ENCODE peak calls at places on chromosomes 2 and 18, in six cellular contexts. F is Panc1, T is aorta, R is heart left ventricle, K is NT2/D1, J is stomach. G is an unnamed sample.

GRCh38 chr2:236894791-236895190 is 190.9 kb upstream of the COPS8 start:
- DNase-seq in R (no peak), J (no peak), F (no peak), T (no peak), K (no peak), G (no peak)

GRCh38 chr2:189783451-189783926 is 650 bp downstream of the ORMDL1 start:
- DNase-seq in J (no peak), F (no peak), K (no peak), T (no peak), R (no peak), G (no peak)

GRCh38 chr2:111975053-111975552 is 76.7 kb downstream of the MERTK start:
- DNase-seq in K (no peak), T (peak; percentile 69), J (peak; percentile 61), R (no peak), F (peak; percentile 99), G (no peak)

GRCh38 chr2:58266211-58266610 is 25.1 kb upstream of the FANCL start:
- DNase-seq in K (no peak), F (no peak), T (no peak), R (no peak), J (no peak), G (no peak)

GRCh38 chr18:23259701-23260661 is 124.7 kb downstream of the CABLES1 start:
- DNase-seq in F (no peak), J (peak; percentile 89), R (peak; percentile 81), K (no peak), T (peak; percentile 93), G (peak; percentile 68)

GRCh38 chr2:9244985-9245544 is 38.5 kb downstream of the ASAP2 start:
- DNase-seq in T (peak; percentile 43), R (no peak), J (no peak), F (no peak), K (no peak), G (no peak)

GRCh38 chr2:107088156-107088555 is 202.2 kb upstream of the ST6GAL2 start:
- DNase-seq in J (no peak), F (no peak), T (no peak), R (no peak), K (no peak), G (no peak)

GRCh38 chr2:84285056-84285747 is 173.9 kb downstream of the SUCLG1 start:
- DNase-seq in F (no peak), R (no peak), T (no peak), K (no peak), J (no peak), G (no peak)

GRCh38 chr18:9734189-9734588 is 26.1 kb downstream of the RAB31 start:
- DNase-seq in T (no peak), F (no peak), J (no peak), R (no peak), K (no peak), G (peak; percentile 45)

GRCh38 chr2:37523861-37524362 is 147.5 kb downstream of the CDC42EP3 start:
- DNase-seq in J (no peak), T (peak; percentile 46), R (peak; percentile 56), F (no peak), K (no peak), G (peak; percentile 21)

GRCh38 chr18:78867131-78867530 is 112.5 kb upstream of the SALL3 start:
- DNase-seq in F (no peak), T (no peak), J (no peak), R (no peak), K (no peak), G (no peak)

GRCh38 chr2:165634855-165635254 is 159.2 kb downstream of the GALNT3 start:
- DNase-seq in R (peak; percentile 48), K (peak; percentile 61), F (no peak), J (peak; percentile 45), T (peak; percentile 44), G (peak; percentile 23)

GRCh38 chr2:54610700-54611099 is 112.8 kb upstream of the EML6 start:
- DNase-seq in J (no peak), R (no peak), K (no peak), T (no peak), F (no peak), G (no peak)

GRCh38 chr2:8737571-8738175 is 55.8 kb downstream of the ID2 start:
- DNase-seq in J (no peak), K (no peak), F (no peak), T (no peak), R (no peak), G (no peak)

GRCh38 chr2:170711774-170712652 is 3.1 kb upstream of the SP5 start:
- DNase-seq in F (no peak), K (no peak), T (no peak), J (peak; percentile 67), R (no peak), G (no peak)

GRCh38 chr2:219076253-219076652 is 15.5 kb upstream of the IHH start:
- DNase-seq in K (no peak), T (no peak), R (no peak), J (no peak), F (no peak), G (no peak)

GRCh38 chr2:8462899-8463648 is 218.8 kb upstream of the ID2 start:
- DNase-seq in R (no peak), J (peak; percentile 9), K (no peak), T (no peak), F (no peak), G (no peak)

GRCh38 chr2:102033028-102033749 is 41.4 kb downstream of the IL1R2 start:
- DNase-seq in K (no peak), T (peak; percentile 91), F (no peak), J (peak; percentile 81), R (peak; percentile 64), G (peak; percentile 51)

GRCh38 chr2:230137902-230138539 is 69.3 kb upstream of the SLC16A14 start:
- DNase-seq in J (no peak), R (no peak), K (no peak), F (peak; percentile 77), T (no peak), G (no peak)

GRCh38 chr2:130853391-130853790 is 16.7 kb downstream of the ARHGEF4 start:
- DNase-seq in T (no peak), R (no peak), K (no peak), F (no peak), J (no peak), G (no peak)

GRCh38 chr2:23487735-23488492 is 102.9 kb downstream of the KLHL29 start:
- DNase-seq in R (no peak), F (no peak), K (no peak), J (no peak), T (peak; percentile 40), G (no peak)

GRCh38 chr18:12491611-12492435 is 84.1 kb downstream of the PRELID3A start:
- DNase-seq in R (no peak), F (no peak), J (no peak), K (no peak), T (no peak), G (no peak)
- H3K27me3 ChIP-seq in R (no peaks in the 10 kb centered on the region), F (no peaks in the 10 kb centered on the region), J (no peaks in the 10 kb centered on the region), K (no peaks in the 10 kb centered on the region), T (no peaks in the 10 kb centered on the region), G (no peaks in the 10 kb centered on the region)

GRCh38 chr2:238240761-238241711 is 1.2 kb upstream of the HES6 start:
- DNase-seq in J (peak; percentile 87), F (no peak), R (peak; percentile 61), K (peak; percentile 62), T (peak; percentile 54), G (peak; percentile 73)

GRCh38 chr2:238238311-238238765 is 1.5 kb downstream of the HES6 start:
- DNase-seq in T (no peak), R (no peak), K (no peak), J (no peak), F (no peak), G (no peak)

GRCh38 chr2:238238766-238239551 is 879 bp downstream of the HES6 start:
- DNase-seq in T (peak; percentile 63), K (no peak), J (no peak), R (no peak), F (no peak), G (peak; percentile 43)

GRCh38 chr2:238239552-238239871 is 326 bp downstream of the HES6 start:
- DNase-seq in J (no peak), R (no peak), K (no peak), T (peak; percentile 57), F (no peak), G (peak; percentile 29)

DNA sequence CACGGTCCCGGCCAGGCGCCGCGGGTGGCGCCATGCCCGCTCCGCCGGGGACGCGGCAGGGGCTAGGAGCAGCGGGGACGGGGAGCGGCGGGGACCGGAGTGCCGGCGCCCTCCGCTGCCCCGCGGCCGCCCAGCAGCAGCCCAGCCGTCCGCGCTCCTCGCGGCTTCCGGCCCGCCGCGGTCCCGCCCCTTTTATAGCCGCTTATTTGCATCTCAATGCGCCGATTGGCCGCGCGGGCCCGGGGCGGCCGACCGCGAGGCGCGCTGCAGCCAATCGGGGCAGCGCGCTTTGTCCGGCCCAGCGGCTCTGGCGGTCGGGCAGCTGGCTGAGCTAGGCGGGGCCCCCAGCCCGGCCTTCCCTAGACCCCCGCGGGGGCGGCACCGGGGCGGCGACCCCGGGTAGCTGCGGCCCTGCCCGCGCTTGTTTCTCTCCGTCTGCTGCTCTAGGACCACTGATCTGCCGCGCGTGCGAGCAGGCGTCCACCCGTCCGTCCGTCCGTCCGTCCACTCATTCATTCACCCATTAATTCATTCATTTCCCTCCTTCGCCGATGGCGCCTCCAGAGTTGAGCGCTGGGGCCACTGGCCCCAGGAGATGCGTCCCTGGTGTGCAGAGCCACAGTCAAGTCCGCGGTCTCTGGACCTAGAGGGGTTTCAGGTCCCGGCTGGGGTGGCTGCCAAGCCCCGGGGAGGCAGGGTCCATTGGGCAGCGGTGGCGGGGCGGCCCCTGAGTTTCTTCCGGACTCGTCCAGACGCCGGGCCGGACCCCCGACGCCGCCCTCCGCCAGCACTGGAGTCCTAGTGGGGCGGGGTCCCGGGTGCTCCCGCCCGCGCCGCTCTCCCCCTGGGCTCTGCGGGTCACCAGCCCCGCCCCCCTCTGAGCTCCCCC is at the start of gene HES6:
- DNase-seq in R (peak; percentile 90), J (peak; percentile 94), F (no peak), T (peak; percentile 93), K (peak; percentile 90), G (peak; percentile 91)
- H3K27me3 ChIP-seq in R (no peaks in the 10 kb centered on the region), J (peaks cover 16% of the 10 kb centered on the region), F (no peaks in the 10 kb centered on the region), T (no peaks in the 10 kb centered on the region), K (peaks cover 41% of the 10 kb centered on the region), G (peaks cover 8% of the 10 kb centered on the region)

DNA sequence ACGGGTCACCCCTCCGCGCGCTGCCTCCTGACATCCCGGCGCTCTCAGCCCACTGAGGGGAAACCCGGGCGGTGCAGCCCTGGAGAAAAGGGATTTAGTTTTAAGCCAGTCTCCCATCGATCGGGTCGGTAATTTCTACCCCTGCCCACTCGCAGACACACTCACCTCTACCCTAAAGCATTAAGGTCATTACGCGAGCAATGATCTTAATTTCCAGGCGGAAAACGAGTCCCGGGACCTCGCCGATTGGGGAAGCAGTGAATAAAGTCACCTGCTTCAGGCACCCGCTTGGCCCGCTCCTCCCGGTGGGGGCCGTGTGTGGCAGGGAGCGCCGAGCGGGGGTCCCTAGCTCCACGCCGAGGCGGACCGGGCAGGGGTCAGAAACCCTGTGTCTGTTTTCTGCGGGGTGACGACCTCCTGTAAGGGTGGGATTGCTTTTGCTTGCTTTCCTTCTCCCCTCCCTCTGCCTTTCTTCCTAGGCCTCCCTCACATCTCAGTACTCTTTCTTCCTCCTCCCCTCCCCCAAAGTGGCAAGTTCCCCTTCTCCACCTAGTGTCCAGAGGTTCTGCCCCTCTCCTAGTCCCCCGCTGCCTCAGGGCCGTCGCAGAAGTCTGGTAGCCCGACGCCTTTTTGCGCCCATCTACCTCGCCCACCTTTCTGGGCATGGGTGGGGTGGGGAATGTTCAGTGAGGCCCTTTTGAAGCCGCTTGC is 142.6 kb downstream of the MEIS1 start:
- DNase-seq in F (no peak), K (no peak), R (no peak), T (peak; percentile 59), J (no peak), G (no peak)
- H3K27me3 ChIP-seq in F (peaks cover 44% of the 10 kb centered on the region), K (peaks cover 69% of the 10 kb centered on the region), R (peaks cover 56% of the 10 kb centered on the region), T (no peaks in the 10 kb centered on the region), J (peaks cover 79% of the 10 kb centered on the region), G (peaks cover 95% of the 10 kb centered on the region)

DNA sequence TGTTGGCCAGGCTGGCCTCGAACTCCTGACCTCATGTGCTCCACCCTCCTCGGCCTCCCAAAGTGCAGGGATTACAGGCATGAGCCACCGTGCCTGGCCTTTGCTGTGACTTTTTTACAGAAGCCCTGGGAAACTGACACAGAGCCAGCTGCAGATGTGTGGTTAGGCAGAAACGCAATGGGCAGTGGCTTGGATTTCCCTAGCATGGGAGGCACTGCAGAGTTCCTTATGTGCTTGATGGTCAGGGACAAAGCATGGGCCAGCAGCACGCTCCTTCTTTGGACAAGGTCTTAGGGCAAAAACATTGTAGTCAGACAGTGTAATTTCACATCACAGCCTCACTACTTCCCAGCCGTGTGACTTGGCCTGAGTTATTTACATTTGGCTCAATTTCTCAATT is 153.9 kb downstream of the RNF144A start:
- DNase-seq in F (no peak), R (no peak), K (no peak), J (no peak), T (peak; percentile 73), G (no peak)
- H3K27me3 ChIP-seq in F (no peaks in the 10 kb centered on the region), R (no peaks in the 10 kb centered on the region), K (no peaks in the 10 kb centered on the region), J (no peaks in the 10 kb centered on the region), T (peaks cover 1% of the 10 kb centered on the region), G (no peaks in the 10 kb centered on the region)

G was measured in transverse colon.